ENCODE peak calls at places on chromosome 11, in six cellular contexts. M is hepatocyte, C is OCI-LY7, Q is MM.1S, S is neural progenitor cell, R is HCT116. K is an unnamed sample. For H3K36me3, the result is how much of the 10 kb centered on the place peaks cover.

GRCh38 chr11:126992065-126992803 is 8.3 kb downstream of the KIRREL3 start:
- DNase-seq in C (no peak), R (no peak), S (no peak), Q (no peak), M (no peak), K (no peak)

GRCh38 chr11:30936476-30936875 is 350.3 kb upstream of the MPPED2 start:
- DNase-seq in Q (no peak), M (no peak), R (no peak), C (no peak), S (no peak), K (no peak)

GRCh38 chr11:19890308-19890707 is 177.7 kb downstream of the NAV2 start:
- DNase-seq in M (peak), Q (no peak), C (no peak), R (no peak), S (no peak), K (no peak)

GRCh38 chr11:101030015-101030414 is 99.6 kb downstream of the PGR start:
- DNase-seq in C (no peak), S (no peak), R (no peak), Q (no peak), M (no peak), K (no peak)

GRCh38 chr11:106262852-106263251 is 185.4 kb downstream of the AASDHPPT start:
- DNase-seq in C (no peak), R (no peak), S (no peak), Q (no peak), M (no peak), K (no peak)

GRCh38 chr11:63510360-63511130 is 4.7 kb downstream of the LGALS12 start:
- DNase-seq in R (no peak), C (no peak), Q (no peak), S (peak), M (peak), K (no peak)

GRCh38 chr11:27848423-27848822 is 148.2 kb upstream of the BDNF start:
- DNase-seq in R (no peak), M (no peak), Q (no peak), S (no peak), C (no peak), K (no peak)

GRCh38 chr11:76208829-76209670 is 2.7 kb upstream of the WNT11 start:
- DNase-seq in R (no peak), C (peak), S (peak), Q (peak), M (peak), K (peak)

GRCh38 chr11:108122166-108122628 is 830 bp downstream of the ACAT1 start:
- DNase-seq in R (no peak), C (no peak), M (peak), Q (no peak), S (peak), K (peak)

GRCh38 chr11:94171693-94172440 is 43.2 kb downstream of the PANX1 start:
- DNase-seq in R (peak), Q (peak), S (peak), C (peak), M (peak), K (peak)

GRCh38 chr11:57778318-57779037 is 16.9 kb downstream of the CTNND1 start:
- DNase-seq in S (peak), M (peak), Q (no peak), R (peak), C (no peak), K (peak)

GRCh38 chr11:117220568-117220967 is 11.3 kb downstream of the PCSK7 start:
- DNase-seq in R (no peak), S (no peak), Q (no peak), C (no peak), M (no peak), K (no peak)

GRCh38 chr11:134610116-134610910 is 198.3 kb upstream of the B3GAT1 start:
- DNase-seq in S (no peak), M (no peak), C (no peak), Q (no peak), R (no peak), K (no peak)

GRCh38 chr11:74014880-74015279 is 6.0 kb upstream of the UCP3 start:
- DNase-seq in S (no peak), R (no peak), Q (peak), M (no peak), C (no peak), K (no peak)

GRCh38 chr11:33214187-33214586 is 43.0 kb upstream of the HIPK3 start:
- DNase-seq in M (no peak), R (no peak), Q (no peak), C (no peak), S (no peak), K (no peak)

GRCh38 chr11:130131957-130132850 is 27.4 kb upstream of the ST14 start:
- DNase-seq in C (peak), Q (peak), M (peak), S (peak), R (peak), K (peak)

GRCh38 chr11:126464796-126465195 is 109.3 kb downstream of the ST3GAL4 start:
- DNase-seq in C (no peak), R (no peak), Q (no peak), M (no peak), S (no peak), K (no peak)

GRCh38 chr11:114384487-114384886 is 15.8 kb downstream of the C11orf71 start:
- DNase-seq in C (no peak), S (no peak), M (no peak), R (no peak), Q (no peak), K (no peak)

GRCh38 chr11:26849009-26849408 is 127.1 kb upstream of the SLC5A12 start:
- DNase-seq in S (no peak), Q (no peak), C (no peak), M (peak), R (no peak), K (no peak)

GRCh38 chr11:116376547-116376946 is 396.2 kb downstream of the BUD13 start:
- DNase-seq in R (no peak), Q (no peak), S (no peak), M (no peak), C (no peak), K (no peak)

GRCh38 chr11:67050139-67050538 is 6.5 kb upstream of the RHOD start:
- DNase-seq in C (no peak), M (no peak), Q (no peak), R (no peak), S (no peak), K (no peak)

GRCh38 chr11:46912526-46913150 is 5.7 kb downstream of the LRP4 start:
- DNase-seq in C (no peak), R (no peak), S (peak), M (peak), Q (no peak), K (peak)

GRCh38 chr11:13261600-13262061 is 16.0 kb upstream of the BMAL1 start:
- DNase-seq in M (no peak), C (no peak), S (no peak), R (peak), Q (no peak), K (no peak)

GRCh38 chr11:101296896-101297295 is 167.3 kb upstream of the PGR start:
- DNase-seq in M (no peak), S (no peak), C (no peak), Q (no peak), R (no peak), K (no peak)

GRCh38 chr11:58968251-58968711 is 29.0 kb downstream of the GLYATL1 start:
- DNase-seq in S (peak), M (peak), R (no peak), C (no peak), Q (no peak), K (peak)

GRCh38 chr11:85955531-85955930 is 100.3 kb downstream of the CCDC83 start:
- DNase-seq in Q (no peak), M (no peak), C (no peak), S (no peak), R (no peak), K (no peak)
- TF ChIP-seq EZH2phosphoT487 in Q (no peak), M (no peak), C (no peak), S (no peak), R (no peak), K (no peak)

GRCh38 chr11:61833478-61833877 is 5.4 kb downstream of the FADS2 start:
- DNase-seq in R (no peak), Q (no peak), S (no peak), M (no peak), C (no peak), K (no peak)
- H3K36me3 ChIP-seq in R (under half), Q (under half), S (under half), M (under half), C (under half), K (under half)

DNA sequence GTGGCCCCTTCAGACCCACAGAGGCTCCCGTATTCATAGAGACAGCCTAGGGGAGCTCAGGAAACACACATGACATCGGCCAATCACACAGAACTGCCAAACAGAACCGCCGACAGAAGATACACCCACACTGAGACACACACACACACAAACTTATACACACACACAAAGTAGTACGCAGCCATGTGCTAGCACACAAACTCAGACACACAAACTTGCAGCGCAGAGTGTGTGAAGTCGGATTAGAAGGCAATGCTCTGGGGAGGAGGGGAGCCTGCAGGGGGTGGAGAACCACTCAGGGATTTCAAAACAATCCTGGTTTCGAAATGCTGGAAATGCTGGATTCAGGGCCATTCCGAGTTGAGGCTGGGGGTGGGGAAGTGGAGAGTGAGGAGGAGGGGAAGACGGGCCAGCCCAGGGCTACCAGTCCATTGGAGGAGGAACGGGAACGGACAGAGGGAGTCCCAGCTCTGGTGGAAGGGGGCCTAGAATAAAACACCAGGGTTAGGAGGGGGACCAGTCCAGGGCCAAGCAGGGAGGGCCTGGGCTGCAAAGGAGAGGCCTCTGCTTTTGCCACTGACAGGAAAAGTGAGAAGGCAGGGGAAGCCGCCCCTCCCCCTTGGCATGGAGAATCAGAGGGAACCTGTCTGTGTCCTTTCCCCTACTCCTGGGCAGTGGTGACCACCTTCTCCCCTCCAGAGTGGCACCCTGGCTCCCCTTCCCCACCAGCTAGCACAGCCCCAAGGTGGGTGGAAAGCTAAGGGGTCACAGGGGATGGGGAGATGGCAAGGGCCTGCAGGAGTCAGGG is 4.4 kb downstream of the BCL9L start:
- DNase-seq in Q (no peak), R (no peak), M (peak), S (peak), C (no peak), K (peak)
- H3K27ac ChIP-seq in Q (no peak), R (peak), M (peak), S (peak), C (no peak), K (peak)

GRCh38 chr11:10350341-10350740 is 45.5 kb downstream of the ADM start:
- DNase-seq in R (peak), C (no peak), M (no peak), S (no peak), Q (no peak), K (peak)
- TF ChIP-seq EZH2phosphoT487 in R (no peak), C (no peak), M (no peak), S (no peak), Q (no peak), K (no peak)

GRCh38 chr11:65207918-65208784 is 26.4 kb downstream of the CAPN1 start:
- DNase-seq in C (no peak), Q (no peak), S (no peak), M (no peak), R (no peak), K (no peak)
- H3K36me3 ChIP-seq in C (under half), Q (under half), S (under half), M (under half), R (half or more), K (under half)

DNA sequence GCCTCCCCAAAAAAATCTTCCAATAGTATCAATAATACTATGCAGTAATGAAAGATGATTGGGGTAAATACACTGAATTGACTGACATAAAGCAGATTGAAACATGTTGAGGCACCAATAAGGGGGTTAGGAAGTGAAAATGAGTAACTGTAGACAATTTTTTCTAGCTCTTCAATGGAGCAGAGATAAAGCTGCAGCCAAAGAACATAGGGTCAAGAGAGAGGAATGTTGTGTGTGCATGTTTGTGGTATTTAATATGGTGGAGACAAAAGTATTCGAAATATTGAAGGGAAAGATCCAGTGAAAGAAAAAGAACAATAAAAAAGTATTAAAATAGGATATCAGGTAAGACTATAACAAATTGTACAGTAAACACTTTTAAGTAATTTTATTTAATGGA is 450.0 kb upstream of the CCDC179 start:
- DNase-seq in M (no peak), R (no peak), C (no peak), S (no peak), Q (no peak), K (no peak)
- H3K27ac ChIP-seq in M (no peak), R (no peak), C (no peak), S (no peak), Q (no peak), K (no peak)

GRCh38 chr11:31958086-31958735 is 132.7 kb upstream of the RCN1 start:
- DNase-seq in Q (peak), S (peak), R (peak), C (peak), M (peak), K (peak)

GRCh38 chr11:31956310-31956709 is 134.6 kb upstream of the RCN1 start:
- DNase-seq in S (no peak), Q (no peak), C (no peak), R (no peak), M (no peak), K (no peak)

GRCh38 chr11:31955838-31956237 is 135.0 kb upstream of the RCN1 start:
- DNase-seq in Q (no peak), S (no peak), M (no peak), C (no peak), R (no peak), K (no peak)

GRCh38 chr11:31957674-31958073 is 133.2 kb upstream of the RCN1 start:
- DNase-seq in Q (no peak), S (peak), M (no peak), C (no peak), R (no peak), K (no peak)

DNA sequence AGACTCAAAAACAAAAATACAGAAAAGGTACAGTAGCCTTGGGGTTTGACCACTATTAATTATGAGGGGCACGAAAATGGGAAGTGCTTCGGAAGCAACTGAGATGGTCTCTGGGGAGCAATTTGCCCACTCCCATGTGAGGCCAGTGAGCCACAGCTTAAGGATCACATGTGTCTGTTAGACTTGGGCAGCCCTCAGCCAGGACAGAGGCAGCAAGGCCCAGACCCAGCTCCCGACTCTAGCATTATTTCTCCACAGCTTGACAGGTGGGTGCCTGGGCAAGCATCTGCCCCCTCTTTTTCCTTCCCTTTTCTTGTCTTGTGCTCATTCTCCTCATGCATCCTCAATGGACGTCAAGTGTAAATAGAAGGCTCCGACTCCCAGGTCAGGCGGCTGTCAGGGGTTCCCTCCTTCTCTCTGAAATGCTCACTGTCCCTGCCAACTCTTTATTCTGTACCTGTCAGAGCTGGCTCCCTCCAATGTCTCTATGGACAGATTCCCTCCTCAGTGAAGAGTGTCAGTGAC is 137.0 kb upstream of the RCN1 start:
- DNase-seq in Q (no peak), C (no peak), S (no peak), R (no peak), M (no peak), K (no peak)
- TF ChIP-seq EZH2phosphoT487 in Q (no peak), C (no peak), S (no peak), R (no peak), M (no peak), K (no peak)